ENCODE peak calls at places on chromosomes 4 and X, in eight cellular contexts. J is breast epithelium; D is pancreas; H is CD8-positive, alpha-beta T cell; W is spleen; G is suprapubic skin; X is astrocyte; N is neuronal stem cell. R is an unnamed sample.
A peak's percentile ranks its signal among the peaks of the same experiment; 100 is the strongest.

GRCh38 chr4:71828450-71828849 is 44.6 kb upstream of the GC start:
- DNase-seq in X (no peak), J (no peak), H (no peak), N (no peak), W (no peak), G (no peak), D (no peak), R (no peak)

GRCh38 chrX:68440940-68441339 is 7.6 kb upstream of the OPHN1 start:
- DNase-seq in J (peak; percentile 57), X (peak; percentile 59), G (no peak), W (no peak), H (no peak), N (no peak), D (peak; percentile 57), R (peak; percentile 92)

GRCh38 chrX:112931478-112931877 is 90.8 kb upstream of the AMOT start:
- DNase-seq in N (no peak), D (no peak), W (no peak), H (no peak), G (no peak), J (no peak), X (no peak), R (no peak)

GRCh38 chr4:1030559-1030958 is 19.1 kb downstream of the FGFRL1 start:
- DNase-seq in X (no peak), N (no peak), W (no peak), G (no peak), H (no peak), D (no peak), J (no peak), R (peak; percentile 64)

GRCh38 chr4:159764343-159764952 is 661.6 kb downstream of the RAPGEF2 start:
- DNase-seq in N (peak; percentile 69), D (no peak), G (no peak), X (peak; percentile 49), J (no peak), W (no peak), H (no peak), R (peak; percentile 21)

GRCh38 chr4:6762244-6762615 is 20.3 kb upstream of the KIAA0232 start:
- DNase-seq in J (no peak), H (no peak), D (no peak), X (peak; percentile 50), N (no peak), G (no peak), W (no peak), R (no peak)

GRCh38 chr4:136934601-136935000 is 597.7 kb downstream of the PCDH18 start:
- DNase-seq in W (no peak), G (no peak), X (no peak), J (no peak), N (no peak), H (no peak), D (no peak), R (no peak)

GRCh38 chr4:7396186-7396585 is 38.5 kb downstream of the PSAPL1 start:
- DNase-seq in N (no peak), G (peak; percentile 48), X (no peak), D (peak; percentile 4), J (no peak), H (no peak), W (peak; percentile 59), R (no peak)

GRCh38 chr4:42302348-42302747 is 94.9 kb upstream of the SHISA3 start:
- DNase-seq in W (no peak), J (no peak), G (no peak), X (no peak), D (no peak), H (no peak), N (peak; percentile 15), R (peak; percentile 17)

GRCh38 chr4:90357117-90357710 is 230.0 kb downstream of the CCSER1 start:
- DNase-seq in J (no peak), G (no peak), H (no peak), W (no peak), X (peak; percentile 69), D (no peak), N (peak; percentile 42), R (no peak)

DNA sequence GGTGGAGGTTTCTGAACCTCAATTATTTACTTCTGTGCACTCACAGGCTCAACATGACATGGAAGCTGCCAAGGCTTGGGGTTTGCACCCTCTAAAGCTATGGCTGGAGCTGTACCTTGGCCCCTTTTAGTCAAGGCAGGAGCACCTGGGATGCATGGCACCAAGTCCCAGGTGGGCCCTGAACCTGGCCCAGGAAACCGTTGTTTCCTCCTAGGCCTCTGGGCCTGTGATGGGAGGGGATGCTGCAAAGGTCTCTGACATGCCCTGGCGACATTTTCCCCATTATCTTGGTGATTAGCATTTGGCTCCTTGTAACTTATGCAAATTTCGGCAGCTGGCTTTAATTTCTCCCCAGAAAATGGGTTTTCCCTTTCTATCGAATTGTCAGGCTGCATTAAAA is 726.1 kb upstream of the POU3F4 start:
- DNase-seq in W (no peak), G (no peak), N (no peak), H (no peak), D (no peak), X (no peak), J (no peak), R (no peak)
- H3K27me3 ChIP-seq in W (no peaks in the 10 kb centered on the region), G (no peaks in the 10 kb centered on the region), N (no peaks in the 10 kb centered on the region), H (no peaks in the 10 kb centered on the region), D (no peaks in the 10 kb centered on the region), X (no peaks in the 10 kb centered on the region), J (no peaks in the 10 kb centered on the region), R (no peaks in the 10 kb centered on the region)

GRCh38 chr4:38601916-38602291 is 62.1 kb upstream of the KLF3 start:
- DNase-seq in X (no peak), G (no peak), H (no peak), J (no peak), W (no peak), D (no peak), N (no peak), R (no peak)
- H3K27ac ChIP-seq in X (no peak overlapping the region), G (no peak overlapping the region), H (no peak overlapping the region), J (no peak overlapping the region), W (no peak overlapping the region), D (no peak overlapping the region), N (no peak overlapping the region), R (no peak overlapping the region)

GRCh38 chr4:184439386-184439785 is 35.0 kb downstream of the IRF2 start:
- DNase-seq in J (no peak), D (no peak), X (no peak), G (no peak), N (no peak), W (no peak), H (no peak), R (no peak)

GRCh38 chr4:184440593-184441358 is 33.6 kb downstream of the IRF2 start:
- DNase-seq in D (no peak), X (no peak), G (no peak), N (no peak), W (no peak), J (no peak), H (no peak), R (no peak)

GRCh38 chr4:184443318-184443717 is 31.0 kb downstream of the IRF2 start:
- DNase-seq in H (no peak), X (no peak), W (no peak), N (no peak), J (no peak), D (no peak), G (no peak), R (no peak)

GRCh38 chr4:184439856-184440592 is 34.3 kb downstream of the IRF2 start:
- DNase-seq in N (no peak), H (no peak), J (no peak), D (peak; percentile 25), G (no peak), X (peak; percentile 63), W (no peak), R (no peak)

DNA sequence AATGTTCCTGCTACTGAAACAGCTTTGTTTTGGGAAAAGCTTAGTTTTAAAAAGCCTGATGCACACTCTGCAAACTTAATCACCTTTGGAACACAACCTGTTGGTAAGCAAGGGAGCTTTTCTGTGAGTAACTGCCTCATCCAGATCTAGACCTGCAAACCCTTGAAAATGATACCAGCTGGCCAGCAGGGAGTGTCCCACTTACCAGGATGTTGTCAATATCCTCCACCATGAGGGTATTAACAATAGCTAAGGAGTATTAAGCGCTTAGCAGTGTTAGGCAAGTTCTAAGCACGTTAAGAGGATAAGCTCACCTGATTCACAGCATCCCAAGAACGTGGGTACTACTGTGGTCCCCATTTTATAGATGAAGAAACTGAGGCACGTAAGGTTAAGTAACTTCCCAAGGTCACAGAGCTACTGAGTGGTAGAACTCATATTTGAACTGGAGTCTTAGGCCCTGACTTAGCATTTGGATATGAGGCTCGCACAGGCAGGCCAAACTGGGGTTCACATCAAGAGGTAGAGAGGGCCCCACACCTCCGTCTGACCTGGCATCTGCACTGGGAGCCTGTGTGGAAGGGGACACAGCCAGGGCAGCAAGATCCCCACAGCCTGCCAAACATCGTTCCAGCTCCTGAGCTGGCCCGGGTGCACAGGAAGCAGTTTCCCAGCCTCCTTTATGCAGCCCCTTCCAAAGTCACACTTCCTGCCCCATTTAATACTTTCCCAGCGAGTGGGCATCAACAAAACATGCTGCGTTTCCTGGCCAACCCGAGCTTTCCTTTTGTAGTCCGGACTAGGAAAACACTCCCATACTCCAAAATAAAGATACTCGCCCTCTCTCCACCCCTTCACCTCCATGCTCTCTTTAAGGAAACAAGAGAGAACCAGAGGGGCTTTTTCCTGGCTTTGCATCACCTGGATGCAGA is 32.6 kb downstream of the IRF2 start:
- DNase-seq in J (no peak), H (no peak), N (no peak), X (no peak), D (no peak), G (no peak), W (no peak), R (no peak)
- H3K4me1 ChIP-seq in J (peaks cover 9% of the 10 kb centered on the region), H (peaks cover 74% of the 10 kb centered on the region), N (peaks cover 4% of the 10 kb centered on the region), X (peaks cover 17% of the 10 kb centered on the region), D (peaks cover 3% of the 10 kb centered on the region), G (peaks cover 40% of the 10 kb centered on the region), W (peaks cover 100% of the 10 kb centered on the region), R (no peaks in the 10 kb centered on the region)

GRCh38 chr4:3871181-3871852 is 105.1 kb downstream of the ADRA2C start:
- DNase-seq in W (peak; percentile 83), D (peak; percentile 14), H (no peak), X (no peak), N (peak; percentile 54), G (peak; percentile 74), J (no peak), R (no peak)

GRCh38 chr4:3868146-3868840 is 102.1 kb downstream of the ADRA2C start:
- DNase-seq in X (no peak), N (peak; percentile 46), H (no peak), J (no peak), G (peak; percentile 76), W (peak; percentile 62), D (peak; percentile 9), R (peak; percentile 54)

GRCh38 chr4:3868841-3869572 is 102.8 kb downstream of the ADRA2C start:
- DNase-seq in N (no peak), D (peak; percentile 7), X (no peak), G (peak; percentile 67), W (peak; percentile 41), J (no peak), H (no peak), R (no peak)

GRCh38 chr4:3870567-3870962 is 104.4 kb downstream of the ADRA2C start:
- DNase-seq in N (no peak), G (peak; percentile 45), X (no peak), W (peak; percentile 49), D (peak; percentile 5), J (no peak), H (no peak), R (no peak)

GRCh38 chr4:3869661-3870566 is 103.7 kb downstream of the ADRA2C start:
- DNase-seq in H (no peak), W (peak; percentile 65), X (no peak), J (no peak), D (peak; percentile 9), N (no peak), G (peak; percentile 70), R (no peak)
- H3K27me3 ChIP-seq in H (peaks cover 15% of the 10 kb centered on the region), W (no peaks in the 10 kb centered on the region), X (peaks cover 22% of the 10 kb centered on the region), J (peaks cover 71% of the 10 kb centered on the region), D (no peaks in the 10 kb centered on the region), N (peaks cover 69% of the 10 kb centered on the region), G (peaks cover 86% of the 10 kb centered on the region), R (no peaks in the 10 kb centered on the region)

GRCh38 chrX:139554991-139555675 is 24.6 kb downstream of the F9 start:
- DNase-seq in N (no peak), W (no peak), X (no peak), G (no peak), J (no peak), D (no peak), H (no peak), R (no peak)
- H3K27ac ChIP-seq in N (no peak overlapping the region), W (no peak overlapping the region), X (no peak overlapping the region), G (no peak overlapping the region), J (no peak overlapping the region), D (no peak overlapping the region), H (no peak overlapping the region), R (no peak overlapping the region)